ENCODE peak calls at places on chromosomes 4 and X, in ten cellular contexts. Y is mesendoderm; Z is SW480; D is stimulated activated CD4-positive, alpha-beta T cell treated with anti-CD3 and anti-CD28 coated beads, Interleukin-2, amount 100 ng/mL, for 48 hours; K is Calu3; X is NB4; T is SIG-M5; I is effector memory CD8-positive, alpha-beta T cell; L is NCI-H187 treated with DMSO at 0.1 percent for 48 hours; E is HT1080. M is an unnamed sample.

GRCh38 chr4:30718889-30719252 is 1.3 kb upstream of the PCDH7 start:
- DNase-seq in Y (peak; percentile 67), Z (no peak), D (no peak), K (no peak), X (no peak), T (no peak), I (no peak), L (no peak), E (no peak), M (no peak)

GRCh38 chrX:130124577-130124976 is 14.3 kb upstream of the ELF4 start:
- DNase-seq in Y (peak; percentile 45), Z (no peak), D (no peak), K (no peak), X (no peak), T (no peak), I (no peak), L (no peak), E (no peak), M (no peak)

GRCh38 chrX:44675364-44676024 is 132.8 kb upstream of the FUNDC1 start:
- DNase-seq in Y (no peak), Z (peak; percentile 27), D (no peak), K (peak; percentile 19), X (peak; percentile 8), T (no peak), I (no peak), L (no peak), E (peak; percentile 78), M (peak; percentile 61)

GRCh38 chrX:39762266-39762841 is 335.4 kb downstream of the BCOR start:
- DNase-seq in Y (no peak), Z (no peak), D (no peak), K (no peak), X (no peak), T (no peak), I (no peak), L (no peak), E (peak; percentile 64), M (no peak)

GRCh38 chrX:153055827-153056748 is at the start of gene PNMA3:
- DNase-seq in Y (peak; percentile 4), Z (no peak), D (no peak), K (no peak), X (no peak), T (no peak), I (no peak), L (no peak), E (no peak), M (no peak)

GRCh38 chr4:17811078-17811603 is 362 bp downstream of the NCAPG start:
- DNase-seq in Y (no peak), Z (peak; percentile 9), D (peak; percentile 23), K (no peak), X (no peak), T (no peak), I (peak; percentile 9), L (no peak), E (no peak), M (no peak)

GRCh38 chrX:56763556-56764152 is 34.6 kb downstream of the NBDY start:
- DNase-seq in Y (no peak), Z (no peak), D (no peak), K (no peak), X (peak; percentile 57), T (no peak), I (no peak), L (no peak), E (no peak), M (no peak)

GRCh38 chr4:154467886-154468285 is 23.7 kb downstream of the DCHS2 start:
- DNase-seq in Y (no peak), Z (peak; percentile 23), D (no peak), K (no peak), X (no peak), T (no peak), I (no peak), L (no peak), E (peak; percentile 58), M (no peak)

GRCh38 chr4:5563856-5564255 is 144.5 kb downstream of the EVC2 start:
- DNase-seq in Y (no peak), Z (no peak), D (no peak), K (no peak), X (no peak), T (no peak), I (no peak), L (no peak), E (no peak), M (no peak)

GRCh38 chr4:152894673-152895072 is 41.5 kb upstream of the FHDC1 start:
- DNase-seq in Y (no peak), Z (no peak), D (no peak), K (no peak), X (no peak), T (no peak), I (no peak), L (no peak), E (peak; percentile 48), M (no peak)

GRCh38 chr4:48342559-48342878 is 1.2 kb downstream of the SLAIN2 start:
- DNase-seq in Y (no peak), Z (peak; percentile 2), D (no peak), K (no peak), X (no peak), T (no peak), I (no peak), L (no peak), E (peak; percentile 33), M (no peak)